ENCODE peak calls at places on chromosomes 12 and 14, in four cellular contexts. T is lower leg skin, V is BJ, B is AG04450. M is an unnamed sample.

GRCh38 chr12:103865151-103865730 is 24.2 kb upstream of the NT5DC3 start:
- DNase-seq in T (no peak), V (no peak), B (no peak), M (no peak)

GRCh38 chr12:114306646-114307045 is 99.3 kb downstream of the TBX5 start:
- DNase-seq in T (no peak), V (peak; percentile 73), B (no peak), M (peak; percentile 53)

GRCh38 chr12:109606261-109607028 is 32.9 kb downstream of the MVK start:
- DNase-seq in T (no peak), V (no peak), B (no peak), M (no peak)

GRCh38 chr12:3224530-3224903 is 147.3 kb downstream of the TSPAN9 start:
- DNase-seq in T (no peak), V (no peak), B (no peak), M (no peak)

GRCh38 chr12:77133566-77133965 is 68.2 kb upstream of the E2F7 start:
- DNase-seq in T (no peak), V (no peak), B (no peak), M (no peak)

GRCh38 chr12:95582230-95583058 is 31.2 kb upstream of the USP44 start:
- DNase-seq in T (no peak), V (no peak), B (no peak), M (no peak)

GRCh38 chr12:49728446-49728845 is 12.9 kb upstream of the TMBIM6 start:
- DNase-seq in T (no peak), V (no peak), B (no peak), M (no peak)

GRCh38 chr12:18718462-18718861 is 19.4 kb downstream of the PLCZ1 start:
- DNase-seq in T (no peak), V (no peak), B (no peak), M (no peak)

GRCh38 chr12:27779837-27780611 is at the start of the genes KLHL42 and MANSC4:
- DNase-seq in T (peak; percentile 91), V (peak; percentile 19), B (no peak), M (peak; percentile 30)

GRCh38 chr14:81313200-81313599 is 86.9 kb downstream of the STON2 start:
- DNase-seq in T (no peak), V (no peak), B (no peak), M (no peak)

GRCh38 chr12:1277905-1278304 is 286.9 kb downstream of the ERC1 start:
- DNase-seq in T (no peak), V (no peak), B (no peak), M (no peak)

GRCh38 chr12:108649126-108649525 is 15.4 kb upstream of the SELPLG start:
- DNase-seq in T (no peak), V (no peak), B (no peak), M (no peak)

GRCh38 chr12:26940820-26941219 is 2.5 kb downstream of the FGFR1OP2 start:
- DNase-seq in T (no peak), V (no peak), B (no peak), M (no peak)

GRCh38 chr14:34203271-34203722 is 252.4 kb upstream of the EGLN3 start:
- DNase-seq in T (no peak), V (peak; percentile 22), B (no peak), M (no peak)

GRCh38 chr14:66645716-66646115 is 137.8 kb downstream of the GPHN start:
- DNase-seq in T (no peak), V (no peak), B (no peak), M (no peak)

GRCh38 chr12:47079894-47080724 is at the start of gene AMIGO2:
- DNase-seq in T (peak; percentile 90), V (no peak), B (no peak), M (no peak)

GRCh38 chr14:77421241-77421640 is 2.1 kb downstream of the NOXRED1 start:
- DNase-seq in T (no peak), V (peak; percentile 21), B (no peak), M (peak; percentile 9)

GRCh38 chr12:116982721-116983502 is 72.2 kb downstream of the FBXW8 start:
- DNase-seq in T (no peak), V (peak; percentile 50), B (peak; percentile 78), M (no peak)

GRCh38 chr12:6336079-6336858 is 5.6 kb downstream of the TNFRSF1A start:
- DNase-seq in T (peak; percentile 98), V (peak; percentile 96), B (peak; percentile 98), M (peak; percentile 100)

GRCh38 chr12:5524116-5524768 is 92.3 kb downstream of the NTF3 start:
- DNase-seq in T (peak; percentile 64), V (no peak), B (no peak), M (no peak)

GRCh38 chr12:18430425-18431048 is 169.2 kb downstream of the PIK3C2G start:
- DNase-seq in T (no peak), V (no peak), B (peak; percentile 32), M (no peak)

GRCh38 chr12:6745751-6746525 is 7.0 kb downstream of the MLF2 start:
- DNase-seq in T (no peak), V (no peak), B (no peak), M (no peak)

GRCh38 chr14:105196228-105196960 is 15.3 kb upstream of the NUDT14 start:
- DNase-seq in T (no peak), V (no peak), B (no peak), M (no peak)

GRCh38 chr12:117872521-117873169 is 96.1 kb downstream of the KSR2 start:
- DNase-seq in T (no peak), V (no peak), B (no peak), M (no peak)

GRCh38 chr14:103871596-103872480 is 24.5 kb upstream of the PPP1R13B start:
- DNase-seq in T (no peak), V (no peak), B (no peak), M (no peak)

GRCh38 chr14:75494898-75495297 is 27.4 kb upstream of the BATF start:
- DNase-seq in T (no peak), V (no peak), B (no peak), M (no peak)

GRCh38 chr14:66069830-66070541 is 416.2 kb upstream of the CCDC196 start:
- DNase-seq in T (no peak), V (no peak), B (no peak), M (no peak)

GRCh38 chr12:88579941-88580871 is at the start of gene KITLG:
- DNase-seq in T (peak; percentile 96), V (no peak), B (peak; percentile 77), M (peak; percentile 65)

GRCh38 chr12:2619136-2619535 is 175.6 kb upstream of the FKBP4 start:
- DNase-seq in T (no peak), V (no peak), B (no peak), M (no peak)

GRCh38 chr14:89607453-89607852 is 190.4 kb upstream of the FOXN3 start:
- DNase-seq in T (no peak), V (no peak), B (no peak), M (no peak)

GRCh38 chr12:37546901-37547475 is 769.6 kb upstream of the ALG10B start:
- DNase-seq in T (peak; percentile 56), V (no peak), B (no peak), M (no peak)

DNA sequence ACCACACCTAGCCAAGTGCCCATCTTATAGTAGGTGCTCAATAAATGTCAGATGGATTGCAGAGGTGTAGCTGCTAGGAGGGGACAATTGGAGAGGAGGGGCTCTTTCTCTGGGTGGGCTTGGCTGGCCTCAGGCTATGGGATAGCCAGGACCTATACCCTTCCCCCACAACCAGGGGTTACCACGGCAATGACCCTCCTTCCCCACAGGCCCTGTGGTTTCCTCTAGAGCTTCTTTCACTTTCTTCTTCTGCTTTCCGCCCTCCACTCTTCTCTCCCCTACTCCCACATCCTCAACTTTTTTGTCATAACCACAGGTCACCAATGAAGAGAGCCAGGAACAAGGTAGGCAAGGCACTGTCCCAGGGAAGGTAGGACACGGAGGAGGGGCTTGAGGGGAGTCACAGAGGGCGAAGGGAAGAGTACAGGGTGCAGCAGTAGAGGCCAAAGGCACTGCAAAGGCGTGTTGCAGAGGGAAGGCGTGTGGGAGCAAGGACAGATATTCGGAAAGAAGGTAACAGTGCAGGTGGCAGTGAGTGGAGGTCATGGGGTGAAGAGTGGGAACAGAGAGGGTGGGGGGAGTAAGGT is 1.9 kb upstream of the ITGB7 start:
- DNase-seq in T (no peak), V (no peak), B (no peak), M (no peak)
- H3K4me3 ChIP-seq in T (no peak overlapping the region), V (no peak overlapping the region), B (no peak overlapping the region), M (no peak overlapping the region)

GRCh38 chr12:31965090-31965489 is 5.9 kb downstream of the RESF1 start:
- DNase-seq in T (no peak), V (no peak), B (no peak), M (no peak)

GRCh38 chr12:31967569-31967968 is 8.4 kb downstream of the RESF1 start:
- DNase-seq in T (no peak), V (no peak), B (no peak), M (no peak)

GRCh38 chr12:31964280-31964679 is 5.1 kb downstream of the RESF1 start:
- DNase-seq in T (no peak), V (no peak), B (no peak), M (no peak)

GRCh38 chr12:31970199-31970598 is 11.0 kb downstream of the RESF1 start:
- DNase-seq in T (no peak), V (no peak), B (no peak), M (no peak)

DNA sequence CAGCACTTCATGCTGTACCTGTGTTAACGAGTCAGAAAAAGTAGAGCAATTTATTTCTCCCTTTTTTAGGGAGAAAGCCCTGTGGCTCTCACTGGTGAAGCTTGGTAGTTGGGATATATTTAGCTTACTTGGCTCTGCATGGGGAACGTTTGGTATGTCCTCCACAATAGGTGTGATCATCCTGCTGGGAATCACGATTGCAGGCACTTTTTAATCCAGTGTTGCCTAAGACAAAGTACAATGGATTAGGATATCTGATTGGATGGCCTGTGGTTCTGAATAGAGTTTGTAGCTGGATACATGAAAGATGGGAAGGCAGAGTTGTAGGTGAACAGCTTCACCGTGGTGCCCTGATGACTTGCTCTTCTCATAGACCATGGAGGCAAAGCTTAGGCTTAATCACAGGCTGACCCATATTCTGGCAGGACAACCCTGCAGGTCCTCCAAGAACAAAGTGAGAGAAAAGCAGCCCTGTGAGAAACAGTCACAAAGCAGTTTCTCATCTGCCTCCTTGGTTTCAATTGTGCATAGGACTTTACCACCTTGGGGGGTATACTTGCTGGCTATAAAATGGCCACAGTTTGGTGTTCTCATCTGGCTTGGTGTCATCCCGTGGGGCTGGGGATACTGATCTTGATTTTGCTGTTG is 7.5 kb downstream of the RESF1 start:
- DNase-seq in T (no peak), V (no peak), B (no peak), M (no peak)
- H3K4me3 ChIP-seq in T (no peak overlapping the region), V (no peak overlapping the region), B (no peak overlapping the region), M (no peak overlapping the region)

GRCh38 chr12:102479984-102480383 is 379 bp downstream of the IGF1 start:
- DNase-seq in T (no peak), V (no peak), B (no peak), M (no peak)
- H3K4me3 ChIP-seq in T (peak overlapping the region; percentile 15), V (peak overlapping the region; percentile 6), B (no peak overlapping the region), M (no peak overlapping the region)

DNA sequence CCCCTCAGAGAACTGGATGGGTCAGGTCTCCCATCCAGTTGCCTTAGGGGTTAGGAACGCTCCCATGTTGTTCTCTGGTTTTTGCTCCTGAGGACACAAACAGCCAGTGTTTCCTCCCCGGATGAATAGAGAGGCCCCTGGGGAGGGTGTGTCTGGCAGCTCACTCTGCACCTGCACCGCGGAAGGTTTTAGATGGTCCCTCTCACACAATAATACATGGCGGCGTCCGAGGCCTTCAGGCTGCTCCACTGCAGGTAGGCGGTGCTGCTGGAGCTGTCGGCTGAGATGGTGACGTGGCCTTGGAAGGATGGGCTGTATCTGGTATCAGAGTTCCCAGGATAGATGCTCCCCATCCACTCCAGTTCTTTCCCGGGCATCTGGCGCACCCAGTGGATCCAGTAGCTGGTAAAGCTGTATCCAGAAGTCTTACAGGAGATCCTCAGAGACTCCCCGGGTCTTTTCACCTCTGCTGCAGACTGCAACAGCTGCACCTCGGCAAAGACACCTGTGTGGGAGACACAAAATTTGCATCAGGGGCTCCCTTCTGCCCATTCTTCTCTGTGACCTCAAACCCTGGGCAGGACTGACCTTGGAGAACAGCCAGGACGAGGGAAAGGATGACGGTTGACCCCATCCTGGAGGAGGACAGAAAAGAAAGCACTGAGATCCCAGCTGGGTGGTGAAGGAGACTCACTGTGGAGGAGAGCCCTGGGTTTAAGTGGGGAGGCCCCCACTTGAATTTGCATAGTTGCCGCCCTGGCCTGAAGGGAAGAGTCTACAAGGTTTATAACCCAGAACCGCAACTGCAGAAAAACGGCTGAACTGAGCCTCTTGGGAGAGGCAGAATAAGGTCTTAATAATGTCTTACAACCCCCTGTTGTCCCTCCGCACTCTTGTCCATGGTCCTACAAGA is 1324.8 kb downstream of the TMEM121 start:
- DNase-seq in T (no peak), V (no peak), B (no peak), M (no peak)
- H3K4me3 ChIP-seq in T (no peak overlapping the region), V (no peak overlapping the region), B (no peak overlapping the region), M (no peak overlapping the region)

M was measured in skeletal muscle cell.